ENCODE peak calls at places on chromosomes 16 and 17, in nine cellular contexts. L is astrocyte of the spinal cord; C is EH; V is lower leg skin; J is effector CD4-positive, alpha-beta T cell; Z is stimulated activated CD8-positive, alpha-beta memory T cell treated with anti-CD3 and anti-CD28 coated beads, Interleukin-4, amount 100 ng/mL, for 24 hours; Q is NCI-H748 treated with DMSO at 0.1 percent for 48 hours; F is cardiac fibroblast; H is uterus. B is an unnamed sample.

GRCh38 chr16:8989099-8989878 is 25.6 kb upstream of the USP7 start:
- DNase-seq in L (no peak), C (no peak), V (no peak), J (no peak), Z (no peak), Q (no peak), F (no peak), H (no peak), B (no peak)

GRCh38 chr16:50585331-50585776 is 37.2 kb downstream of the NKD1 start:
- DNase-seq in L (no peak), C (peak; percentile 1), V (peak; percentile 92), J (no peak), Z (no peak), Q (no peak), F (peak; percentile 91), H (peak; percentile 90), B (no peak)

GRCh38 chr16:14278749-14279148 is 207.6 kb downstream of the MRTFB start:
- DNase-seq in L (no peak), C (no peak), V (no peak), J (no peak), Z (no peak), Q (no peak), F (no peak), H (no peak), B (no peak)

GRCh38 chr16:2587891-2588565 is 50.2 kb downstream of the PDPK1 start:
- DNase-seq in L (no peak), C (no peak), V (peak; percentile 69), J (no peak), Z (no peak), Q (no peak), F (no peak), H (no peak), B (no peak)

GRCh38 chr17:8623591-8623990 is 6.9 kb downstream of the MYH10 start:
- DNase-seq in L (peak; percentile 31), C (peak; percentile 72), V (no peak), J (no peak), Z (no peak), Q (no peak), F (peak; percentile 52), H (no peak), B (no peak)

GRCh38 chr17:62703776-62704380 is 76.4 kb downstream of the MRC2 start:
- DNase-seq in L (peak; percentile 60), C (peak; percentile 66), V (peak; percentile 95), J (peak; percentile 57), Z (peak; percentile 61), Q (peak; percentile 34), F (peak; percentile 65), H (peak; percentile 81), B (peak; percentile 55)

GRCh38 chr16:10776280-10776679 is 32.6 kb downstream of the NUBP1 start:
- DNase-seq in L (no peak), C (no peak), V (no peak), J (no peak), Z (no peak), Q (no peak), F (no peak), H (no peak), B (no peak)

GRCh38 chr17:27756467-27757371 is 43.6 kb downstream of the NOS2 start:
- DNase-seq in L (peak; percentile 30), C (peak; percentile 49), V (no peak), J (peak; percentile 25), Z (peak; percentile 38), Q (peak; percentile 9), F (peak; percentile 64), H (peak; percentile 39), B (peak; percentile 43)

GRCh38 chr17:41610965-41611640 is 1.5 kb downstream of the KRT16 start:
- DNase-seq in L (no peak), C (no peak), V (no peak), J (no peak), Z (no peak), Q (no peak), F (no peak), H (no peak), B (no peak)

GRCh38 chr17:17001874-17002520 is 30.1 kb upstream of the TNFRSF13B start:
- DNase-seq in L (peak; percentile 60), C (peak; percentile 66), V (peak; percentile 96), J (peak; percentile 71), Z (peak; percentile 73), Q (peak; percentile 70), F (peak; percentile 74), H (peak; percentile 80), B (peak; percentile 64)

GRCh38 chr17:57935833-57936807 is 19.1 kb downstream of the CUEDC1 start:
- DNase-seq in L (peak; percentile 60), C (peak; percentile 89), V (no peak), J (no peak), Z (no peak), Q (peak; percentile 53), F (peak; percentile 78), H (peak; percentile 83), B (peak; percentile 78)